ENCODE peak calls at places on chromosomes 4 and X, in four cellular contexts. One of them, this sample, is unnamed.

GRCh38 chr4:64489628-64490027 is 80.4 kb upstream of the TECRL start:
- DNase-seq in non-pigmented ciliary epithelial cell: no peak
- DNase-seq in T-helper 9 cell: no peak
- DNase-seq in thyroid gland: no peak
- DNase-seq in this sample: no peak

GRCh38 chrX:18549643-18550042 is 122.3 kb downstream of the RS1 start:
- DNase-seq in non-pigmented ciliary epithelial cell: no peak
- DNase-seq in thyroid gland: no peak
- DNase-seq in T-helper 9 cell: no peak
- DNase-seq in this sample: peak

GRCh38 chr4:145829629-145830395 is 108.8 kb downstream of the ZNF827 start:
- DNase-seq in thyroid gland: no peak
- DNase-seq in non-pigmented ciliary epithelial cell: no peak
- DNase-seq in T-helper 9 cell: no peak
- DNase-seq in this sample: no peak

GRCh38 chr4:125801373-125801772 is 486.6 kb downstream of the FAT4 start:
- DNase-seq in thyroid gland: no peak
- DNase-seq in non-pigmented ciliary epithelial cell: no peak
- DNase-seq in T-helper 9 cell: no peak
- DNase-seq in this sample: no peak

GRCh38 chr4:67616478-67616877 is 58.0 kb downstream of the STAP1 start:
- DNase-seq in non-pigmented ciliary epithelial cell: no peak
- DNase-seq in thyroid gland: no peak
- DNase-seq in T-helper 9 cell: no peak
- DNase-seq in this sample: no peak

GRCh38 chr4:1192091-1192492 is 19.7 kb upstream of the SPON2 start:
- DNase-seq in thyroid gland: peak
- DNase-seq in non-pigmented ciliary epithelial cell: peak
- DNase-seq in T-helper 9 cell: no peak
- DNase-seq in this sample: peak

GRCh38 chrX:50448565-50448964 is 22.1 kb downstream of the DGKK start:
- DNase-seq in T-helper 9 cell: no peak
- DNase-seq in thyroid gland: no peak
- DNase-seq in non-pigmented ciliary epithelial cell: no peak
- DNase-seq in this sample: peak

GRCh38 chrX:46279925-46280313 is 265.3 kb downstream of the ZNF674 start:
- DNase-seq in non-pigmented ciliary epithelial cell: no peak
- DNase-seq in T-helper 9 cell: no peak
- DNase-seq in thyroid gland: no peak
- DNase-seq in this sample: no peak

GRCh38 chr4:88511236-88511635 is 12.3 kb downstream of the PYURF start:
- DNase-seq in non-pigmented ciliary epithelial cell: no peak
- DNase-seq in T-helper 9 cell: no peak
- DNase-seq in thyroid gland: no peak
- DNase-seq in this sample: no peak

GRCh38 chrX:114611018-114611619 is 27.2 kb downstream of the HTR2C start:
- DNase-seq in thyroid gland: peak
- DNase-seq in T-helper 9 cell: peak
- DNase-seq in non-pigmented ciliary epithelial cell: no peak
- DNase-seq in this sample: peak

GRCh38 chr4:154595807-154596206 is 5.3 kb upstream of the FGA start:
- DNase-seq in T-helper 9 cell: no peak
- DNase-seq in thyroid gland: no peak
- DNase-seq in non-pigmented ciliary epithelial cell: no peak
- DNase-seq in this sample: no peak

GRCh38 chr4:113899260-113900177 is 79.9 kb downstream of the ARSJ start:
- DNase-seq in non-pigmented ciliary epithelial cell: no peak
- DNase-seq in thyroid gland: no peak
- DNase-seq in T-helper 9 cell: peak
- DNase-seq in this sample: no peak

GRCh38 chrX:11137543-11138139 is 26.5 kb downstream of the HCCS start:
- DNase-seq in thyroid gland: no peak
- DNase-seq in T-helper 9 cell: no peak
- DNase-seq in non-pigmented ciliary epithelial cell: no peak
- DNase-seq in this sample: no peak

GRCh38 chrX:74450803-74451449 is 29.6 kb downstream of the SLC16A2 start:
- DNase-seq in T-helper 9 cell: no peak
- DNase-seq in thyroid gland: no peak
- DNase-seq in non-pigmented ciliary epithelial cell: peak
- DNase-seq in this sample: no peak

GRCh38 chr4:102778720-102779119 is 18.0 kb upstream of the MANBA start:
- DNase-seq in non-pigmented ciliary epithelial cell: no peak
- DNase-seq in T-helper 9 cell: no peak
- DNase-seq in thyroid gland: peak
- DNase-seq in this sample: no peak

GRCh38 chrX:136046295-136046894 is 61.2 kb downstream of the SLC9A6 start:
- DNase-seq in non-pigmented ciliary epithelial cell: no peak
- DNase-seq in thyroid gland: no peak
- DNase-seq in T-helper 9 cell: no peak
- DNase-seq in this sample: no peak

GRCh38 chr4:124067031-124067430 is 645.5 kb downstream of the ANKRD50 start:
- DNase-seq in non-pigmented ciliary epithelial cell: no peak
- DNase-seq in thyroid gland: no peak
- DNase-seq in T-helper 9 cell: no peak
- DNase-seq in this sample: no peak

GRCh38 chr4:123046096-123046495 is 123.7 kb upstream of the NUDT6 start:
- DNase-seq in T-helper 9 cell: no peak
- DNase-seq in non-pigmented ciliary epithelial cell: no peak
- DNase-seq in thyroid gland: no peak
- DNase-seq in this sample: no peak

GRCh38 chr4:5710962-5711478 is at the start of gene EVC:
- DNase-seq in T-helper 9 cell: no peak
- DNase-seq in non-pigmented ciliary epithelial cell: peak
- DNase-seq in thyroid gland: peak
- DNase-seq in this sample: peak

This sample was measured in iPS-NIHi11.